ENCODE peak calls at places on chromosomes 12 and 14, in eight cellular contexts. Y is sciatic nerve, S is Daoy, B is hypothalamus, N is caudate nucleus, T is T-helper 1 cell, G is occipital lobe, U is activated B cell treated with CpG ODN at 0.5 μM for 24 hours. C is an unnamed sample.

GRCh38 chr14:24254630-24255392 is 8.2 kb downstream of the TGM1 start:
- DNase-seq in Y (no peak), S (no peak), B (no peak), N (no peak), T (no peak), G (no peak), U (no peak), C (no peak)

GRCh38 chr14:91732439-91732838 is 553 bp upstream of the CATSPERB start:
- DNase-seq in Y (no peak), S (no peak), B (no peak), N (no peak), T (no peak), G (no peak), U (no peak), C (no peak)

GRCh38 chr12:5200276-5201087 is 156.8 kb downstream of the KCNA5 start:
- DNase-seq in Y (peak; percentile 67), S (peak; percentile 88), B (no peak), N (no peak), T (no peak), G (no peak), U (no peak), C (no peak)

GRCh38 chr12:45850302-45850701 is 120.8 kb downstream of the ARID2 start:
- DNase-seq in Y (no peak), S (no peak), B (no peak), N (no peak), T (no peak), G (no peak), U (no peak), C (no peak)

GRCh38 chr12:39553476-39553875 is 66.1 kb downstream of the ABCD2 start:
- DNase-seq in Y (no peak), S (no peak), B (no peak), N (no peak), T (no peak), G (no peak), U (no peak), C (no peak)

GRCh38 chr14:62209287-62209899 is 447.2 kb downstream of the SNAPC1 start:
- DNase-seq in Y (no peak), S (peak; percentile 51), B (no peak), N (no peak), T (no peak), G (no peak), U (no peak), C (no peak)

GRCh38 chr12:46153267-46153872 is 115.5 kb downstream of the SLC38A1 start:
- DNase-seq in Y (no peak), S (no peak), B (no peak), N (no peak), T (no peak), G (no peak), U (no peak), C (no peak)

GRCh38 chr12:27907766-27908165 is 64.8 kb downstream of the PTHLH start:
- DNase-seq in Y (no peak), S (no peak), B (no peak), N (no peak), T (no peak), G (no peak), U (no peak), C (no peak)

GRCh38 chr12:16685107-16685506 is 79.1 kb upstream of the LMO3 start:
- DNase-seq in Y (no peak), S (no peak), B (no peak), N (no peak), T (no peak), G (no peak), U (no peak), C (no peak)

GRCh38 chr12:16324772-16325171 is 22.7 kb upstream of the MGST1 start:
- DNase-seq in Y (no peak), S (no peak), B (no peak), N (no peak), T (no peak), G (no peak), U (no peak), C (no peak)

GRCh38 chr12:45231515-45232145 is 15.7 kb downstream of the ANO6 start:
- DNase-seq in Y (no peak), S (peak; percentile 47), B (no peak), N (no peak), T (no peak), G (no peak), U (no peak), C (no peak)

GRCh38 chr12:3341594-3341993 is 149.4 kb upstream of the PRMT8 start:
- DNase-seq in Y (no peak), S (no peak), B (no peak), N (no peak), T (no peak), G (no peak), U (no peak), C (no peak)

GRCh38 chr12:131542351-131542750 is 168.5 kb upstream of the SFSWAP start:
- DNase-seq in Y (no peak), S (no peak), B (no peak), N (no peak), T (no peak), G (no peak), U (no peak), C (no peak)

GRCh38 chr12:118337194-118337838 is 35.4 kb downstream of the TAOK3 start:
- DNase-seq in Y (no peak), S (no peak), B (no peak), N (no peak), T (no peak), G (no peak), U (no peak), C (no peak)

GRCh38 chr14:59305836-59306555 is 117.5 kb downstream of the DAAM1 start:
- DNase-seq in Y (no peak), S (no peak), B (no peak), N (no peak), T (no peak), G (no peak), U (no peak), C (no peak)

GRCh38 chr12:65540140-65540539 is 261.7 kb downstream of the MSRB3 start:
- DNase-seq in Y (no peak), S (no peak), B (no peak), N (no peak), T (no peak), G (no peak), U (no peak), C (no peak)

GRCh38 chr12:2339022-2339431 is 286.2 kb downstream of the CACNA1C start:
- DNase-seq in Y (no peak), S (peak; percentile 59), B (no peak), N (no peak), T (no peak), G (no peak), U (no peak), C (no peak)

GRCh38 chr14:94011795-94012194 is 14.3 kb upstream of the OTUB2 start:
- DNase-seq in Y (no peak), S (no peak), B (no peak), N (no peak), T (no peak), G (no peak), U (no peak), C (no peak)

GRCh38 chr14:78933948-78934524 is 763.9 kb downstream of the NRXN3 start:
- DNase-seq in Y (no peak), S (no peak), B (no peak), N (no peak), T (no peak), G (no peak), U (no peak), C (no peak)

GRCh38 chr12:85829391-85829790 is 6.8 kb downstream of the RASSF9 start:
- DNase-seq in Y (no peak), S (no peak), B (no peak), N (no peak), T (no peak), G (no peak), U (no peak), C (no peak)

GRCh38 chr12:58491296-58491695 is 429.0 kb downstream of the LRIG3 start:
- DNase-seq in Y (no peak), S (peak; percentile 25), B (no peak), N (no peak), T (no peak), G (no peak), U (no peak), C (no peak)

GRCh38 chr12:128573907-128574306 is 249.9 kb downstream of the SLC15A4 start:
- DNase-seq in Y (no peak), S (no peak), B (no peak), N (no peak), T (no peak), G (no peak), U (no peak), C (no peak)

C was measured in activated T-helper 9 cell treated with anti-CD3 and anti-CD28 coated beads, Interleukin-2, amount 50 U/mL, for 16 hours.